ENCODE peak calls at places on chromosome 16, in nine cellular contexts. One of them, this sample, is unnamed.

GRCh38 chr16:56605475-56605874 is 2.9 kb upstream of the MT2A start:
- DNase-seq in ascending aorta: no peak
- DNase-seq in GM23248: no peak
- DNase-seq in breast epithelium: no peak
- DNase-seq in AG04450: no peak
- DNase-seq in right atrium auricular region: no peak
- DNase-seq in PC-3: no peak
- DNase-seq in IMR-90: no peak
- DNase-seq in testis: no peak
- DNase-seq in this sample: no peak

GRCh38 chr16:4319454-4319853 is 3.6 kb downstream of the GLIS2 start:
- DNase-seq in ascending aorta: no peak
- DNase-seq in AG04450: no peak
- DNase-seq in GM23248: peak; percentile 56
- DNase-seq in right atrium auricular region: no peak
- DNase-seq in PC-3: no peak
- DNase-seq in breast epithelium: no peak
- DNase-seq in testis: peak; percentile 55
- DNase-seq in IMR-90: no peak
- DNase-seq in this sample: no peak

GRCh38 chr16:28298511-28298878 is 6.2 kb downstream of the SBK1 start:
- DNase-seq in breast epithelium: no peak
- DNase-seq in PC-3: no peak
- DNase-seq in testis: no peak
- DNase-seq in GM23248: no peak
- DNase-seq in right atrium auricular region: no peak
- DNase-seq in AG04450: no peak
- DNase-seq in ascending aorta: no peak
- DNase-seq in IMR-90: no peak
- DNase-seq in this sample: no peak

GRCh38 chr16:16071631-16072244 is 122.3 kb downstream of the ABCC1 start:
- DNase-seq in PC-3: no peak
- DNase-seq in breast epithelium: no peak
- DNase-seq in AG04450: no peak
- DNase-seq in right atrium auricular region: no peak
- DNase-seq in IMR-90: peak; percentile 78
- DNase-seq in testis: peak; percentile 92
- DNase-seq in ascending aorta: no peak
- DNase-seq in GM23248: no peak
- DNase-seq in this sample: no peak

GRCh38 chr16:30041841-30042240 is 10.8 kb upstream of the TLCD3B start:
- DNase-seq in IMR-90: peak; percentile 46
- DNase-seq in PC-3: peak; percentile 67
- DNase-seq in AG04450: no peak
- DNase-seq in GM23248: peak; percentile 65
- DNase-seq in right atrium auricular region: no peak
- DNase-seq in breast epithelium: no peak
- DNase-seq in ascending aorta: no peak
- DNase-seq in testis: no peak
- DNase-seq in this sample: no peak

GRCh38 chr16:66581246-66581952 is 2.1 kb downstream of the CMTM2 start:
- DNase-seq in PC-3: no peak
- DNase-seq in IMR-90: peak; percentile 44
- DNase-seq in right atrium auricular region: no peak
- DNase-seq in breast epithelium: no peak
- DNase-seq in AG04450: no peak
- DNase-seq in testis: no peak
- DNase-seq in GM23248: peak; percentile 48
- DNase-seq in ascending aorta: no peak
- DNase-seq in this sample: no peak

GRCh38 chr16:86038923-86039310 is 140.0 kb downstream of the IRF8 start:
- DNase-seq in PC-3: no peak
- DNase-seq in breast epithelium: no peak
- DNase-seq in GM23248: no peak
- DNase-seq in IMR-90: no peak
- DNase-seq in right atrium auricular region: no peak
- DNase-seq in ascending aorta: no peak
- DNase-seq in testis: no peak
- DNase-seq in AG04450: no peak
- DNase-seq in this sample: no peak

GRCh38 chr16:67499159-67499558 is 15.8 kb upstream of the AGRP start:
- DNase-seq in PC-3: no peak
- DNase-seq in testis: peak; percentile 54
- DNase-seq in AG04450: no peak
- DNase-seq in IMR-90: peak; percentile 19
- DNase-seq in ascending aorta: no peak
- DNase-seq in breast epithelium: no peak
- DNase-seq in right atrium auricular region: no peak
- DNase-seq in GM23248: peak; percentile 63
- DNase-seq in this sample: no peak

GRCh38 chr16:85722066-85722465 is 28.8 kb downstream of the C16orf74 start:
- DNase-seq in ascending aorta: no peak
- DNase-seq in testis: no peak
- DNase-seq in breast epithelium: no peak
- DNase-seq in GM23248: no peak
- DNase-seq in AG04450: no peak
- DNase-seq in PC-3: no peak
- DNase-seq in right atrium auricular region: no peak
- DNase-seq in IMR-90: no peak
- DNase-seq in this sample: no peak

GRCh38 chr16:54930034-54930938 is at the start of gene IRX5:
- DNase-seq in GM23248: peak; percentile 98
- DNase-seq in testis: peak; percentile 80
- DNase-seq in PC-3: peak; percentile 12
- DNase-seq in AG04450: no peak
- DNase-seq in right atrium auricular region: peak; percentile 81
- DNase-seq in breast epithelium: peak; percentile 96
- DNase-seq in ascending aorta: peak; percentile 57
- DNase-seq in IMR-90: peak; percentile 81
- DNase-seq in this sample: no peak

GRCh38 chr16:51982715-51983680 is 563.9 kb downstream of the TOX3 start:
- DNase-seq in AG04450: peak; percentile 47
- DNase-seq in breast epithelium: no peak
- DNase-seq in testis: peak; percentile 58
- DNase-seq in GM23248: peak; percentile 73
- DNase-seq in IMR-90: peak; percentile 78
- DNase-seq in right atrium auricular region: no peak
- DNase-seq in PC-3: peak; percentile 66
- DNase-seq in ascending aorta: no peak
- DNase-seq in this sample: no peak

GRCh38 chr16:70444249-70445063 is 5.6 kb upstream of the ST3GAL2 start:
- DNase-seq in IMR-90: no peak
- DNase-seq in ascending aorta: no peak
- DNase-seq in right atrium auricular region: no peak
- DNase-seq in testis: no peak
- DNase-seq in breast epithelium: no peak
- DNase-seq in GM23248: no peak
- DNase-seq in AG04450: no peak
- DNase-seq in PC-3: no peak
- DNase-seq in this sample: no peak

GRCh38 chr16:48450367-48450766 is 65.2 kb upstream of the SIAH1 start:
- DNase-seq in breast epithelium: no peak
- DNase-seq in IMR-90: peak; percentile 36
- DNase-seq in PC-3: no peak
- DNase-seq in testis: no peak
- DNase-seq in GM23248: peak; percentile 31
- DNase-seq in right atrium auricular region: no peak
- DNase-seq in ascending aorta: no peak
- DNase-seq in AG04450: no peak
- DNase-seq in this sample: no peak

GRCh38 chr16:14193316-14193871 is 122.3 kb downstream of the MRTFB start:
- DNase-seq in IMR-90: no peak
- DNase-seq in testis: no peak
- DNase-seq in right atrium auricular region: no peak
- DNase-seq in AG04450: no peak
- DNase-seq in PC-3: no peak
- DNase-seq in GM23248: no peak
- DNase-seq in breast epithelium: no peak
- DNase-seq in ascending aorta: no peak
- DNase-seq in this sample: peak; percentile 40

GRCh38 chr16:66976746-66977145 is 11.6 kb upstream of the CES4A start:
- DNase-seq in breast epithelium: no peak
- DNase-seq in right atrium auricular region: no peak
- DNase-seq in GM23248: no peak
- DNase-seq in ascending aorta: no peak
- DNase-seq in testis: no peak
- DNase-seq in IMR-90: no peak
- DNase-seq in AG04450: no peak
- DNase-seq in PC-3: no peak
- DNase-seq in this sample: no peak

GRCh38 chr16:51615141-51615540 is 464.1 kb upstream of the SALL1 start:
- DNase-seq in AG04450: no peak
- DNase-seq in breast epithelium: no peak
- DNase-seq in PC-3: no peak
- DNase-seq in testis: no peak
- DNase-seq in IMR-90: no peak
- DNase-seq in right atrium auricular region: no peak
- DNase-seq in GM23248: no peak
- DNase-seq in ascending aorta: no peak
- DNase-seq in this sample: no peak

GRCh38 chr16:21026846-21027245 is 123.8 kb downstream of the DNAH3 start:
- DNase-seq in testis: no peak
- DNase-seq in right atrium auricular region: no peak
- DNase-seq in AG04450: no peak
- DNase-seq in ascending aorta: no peak
- DNase-seq in IMR-90: no peak
- DNase-seq in GM23248: no peak
- DNase-seq in breast epithelium: no peak
- DNase-seq in PC-3: no peak
- DNase-seq in this sample: no peak

GRCh38 chr16:71659471-71659870 is 33.5 kb downstream of the MARVELD3 start:
- DNase-seq in ascending aorta: no peak
- DNase-seq in testis: no peak
- DNase-seq in PC-3: no peak
- DNase-seq in GM23248: no peak
- DNase-seq in right atrium auricular region: no peak
- DNase-seq in IMR-90: no peak
- DNase-seq in breast epithelium: no peak
- DNase-seq in AG04450: no peak
- DNase-seq in this sample: no peak

GRCh38 chr16:72991211-72991610 is 56.7 kb downstream of the ZFHX3 start:
- DNase-seq in testis: no peak
- DNase-seq in breast epithelium: no peak
- DNase-seq in ascending aorta: no peak
- DNase-seq in right atrium auricular region: no peak
- DNase-seq in AG04450: no peak
- DNase-seq in GM23248: peak; percentile 40
- DNase-seq in PC-3: peak; percentile 7
- DNase-seq in IMR-90: no peak
- DNase-seq in this sample: no peak

DNA sequence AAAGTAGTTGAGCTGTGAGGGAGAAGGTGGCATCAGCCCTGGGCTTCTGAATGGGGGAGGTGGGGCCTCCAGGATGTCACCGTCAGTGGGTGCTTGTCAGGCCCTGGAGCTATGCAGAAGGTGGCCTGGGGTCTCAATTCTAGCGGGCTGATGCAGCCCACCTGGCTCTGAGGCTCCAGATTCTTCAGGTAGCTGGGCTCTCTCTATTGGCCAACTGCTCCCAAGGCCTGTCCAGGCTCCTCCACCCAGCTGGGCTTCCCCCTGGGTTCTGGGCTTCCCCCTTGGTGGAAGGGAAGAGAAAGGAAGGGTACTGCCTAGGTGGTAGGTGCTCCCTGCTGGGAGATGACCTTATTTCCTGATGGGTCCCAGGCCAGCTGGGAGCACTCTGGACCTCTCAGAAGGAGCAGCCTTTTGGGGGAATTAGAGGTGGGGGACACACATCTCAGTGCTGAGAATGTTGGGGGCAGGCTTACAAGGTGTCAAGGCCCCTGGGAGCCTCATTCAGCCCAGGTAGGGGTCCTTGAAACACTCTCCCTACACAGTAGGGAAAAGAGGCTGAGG is 1728.3 kb downstream of the TP53TG3F start:
- DNase-seq in AG04450: no peak
- DNase-seq in GM23248: no peak
- DNase-seq in testis: no peak
- DNase-seq in breast epithelium: no peak
- DNase-seq in ascending aorta: no peak
- DNase-seq in right atrium auricular region: no peak
- DNase-seq in IMR-90: no peak
- DNase-seq in PC-3: no peak
- DNase-seq in this sample: no peak
- H3K9me3 ChIP-seq in AG04450: peaks cover 56% of the 10 kb centered on the region
- H3K9me3 ChIP-seq in GM23248: no peaks in the 10 kb centered on the region
- H3K9me3 ChIP-seq in testis: no peaks in the 10 kb centered on the region
- H3K9me3 ChIP-seq in breast epithelium: no peaks in the 10 kb centered on the region
- H3K9me3 ChIP-seq in ascending aorta: no peaks in the 10 kb centered on the region
- H3K9me3 ChIP-seq in right atrium auricular region: no peaks in the 10 kb centered on the region
- H3K9me3 ChIP-seq in IMR-90: peaks cover 22% of the 10 kb centered on the region
- H3K9me3 ChIP-seq in PC-3: no peaks in the 10 kb centered on the region
- H3K9me3 ChIP-seq in this sample: no peaks in the 10 kb centered on the region

DNA sequence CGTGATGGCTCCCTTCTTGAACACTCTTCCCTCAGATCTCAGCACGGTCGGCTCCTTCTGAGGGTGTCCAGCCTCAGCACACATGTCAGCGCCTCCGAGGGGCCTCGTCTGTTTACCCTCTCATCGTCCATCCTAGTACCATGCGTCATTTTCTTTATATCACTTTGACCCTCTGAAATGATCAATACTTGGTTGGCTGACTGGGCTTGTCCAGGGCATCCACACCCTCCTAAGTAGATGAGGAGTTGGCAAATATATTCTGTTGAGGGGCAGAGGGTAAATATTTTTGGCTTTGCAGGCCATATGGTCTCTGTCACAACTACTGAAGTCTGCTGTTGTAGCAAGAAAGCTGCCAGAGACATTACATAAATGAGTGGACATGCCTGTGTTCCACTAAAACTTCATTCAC is 185.6 kb downstream of the SNX29 start:
- DNase-seq in testis: no peak
- DNase-seq in AG04450: no peak
- DNase-seq in breast epithelium: no peak
- DNase-seq in PC-3: no peak
- DNase-seq in GM23248: no peak
- DNase-seq in IMR-90: peak; percentile 56
- DNase-seq in ascending aorta: no peak
- DNase-seq in right atrium auricular region: no peak
- DNase-seq in this sample: no peak
- H3K27ac ChIP-seq in testis: no peak overlapping the region
- H3K27ac ChIP-seq in AG04450: no peak overlapping the region
- H3K27ac ChIP-seq in breast epithelium: no peak overlapping the region
- H3K27ac ChIP-seq in PC-3: no peak overlapping the region
- H3K27ac ChIP-seq in GM23248: no peak overlapping the region
- H3K27ac ChIP-seq in IMR-90: no peak overlapping the region
- H3K27ac ChIP-seq in ascending aorta: no peak overlapping the region
- H3K27ac ChIP-seq in right atrium auricular region: no peak overlapping the region
- H3K27ac ChIP-seq in this sample: no peak overlapping the region

GRCh38 chr16:80807916-80808315 is 3.5 kb upstream of the CDYL2 start:
- DNase-seq in ascending aorta: no peak
- DNase-seq in IMR-90: no peak
- DNase-seq in breast epithelium: no peak
- DNase-seq in PC-3: no peak
- DNase-seq in right atrium auricular region: no peak
- DNase-seq in testis: no peak
- DNase-seq in AG04450: no peak
- DNase-seq in GM23248: no peak
- DNase-seq in this sample: no peak
- H3K4me3 ChIP-seq in ascending aorta: no peak overlapping the region
- H3K4me3 ChIP-seq in IMR-90: no peak overlapping the region
- H3K4me3 ChIP-seq in breast epithelium: no peak overlapping the region
- H3K4me3 ChIP-seq in PC-3: no peak overlapping the region
- H3K4me3 ChIP-seq in right atrium auricular region: no peak overlapping the region
- H3K4me3 ChIP-seq in testis: no peak overlapping the region
- H3K4me3 ChIP-seq in AG04450: no peak overlapping the region
- H3K4me3 ChIP-seq in GM23248: no peak overlapping the region
- H3K4me3 ChIP-seq in this sample: no peak overlapping the region

GRCh38 chr16:87569601-87570559 is 32.4 kb upstream of the JPH3 start:
- DNase-seq in right atrium auricular region: no peak
- DNase-seq in AG04450: no peak
- DNase-seq in GM23248: no peak
- DNase-seq in PC-3: no peak
- DNase-seq in IMR-90: no peak
- DNase-seq in ascending aorta: no peak
- DNase-seq in testis: no peak
- DNase-seq in breast epithelium: no peak
- DNase-seq in this sample: no peak
- H3K9me3 ChIP-seq in right atrium auricular region: no peaks in the 10 kb centered on the region
- H3K9me3 ChIP-seq in AG04450: no peaks in the 10 kb centered on the region
- H3K9me3 ChIP-seq in GM23248: no peaks in the 10 kb centered on the region
- H3K9me3 ChIP-seq in PC-3: no peaks in the 10 kb centered on the region
- H3K9me3 ChIP-seq in IMR-90: no peaks in the 10 kb centered on the region
- H3K9me3 ChIP-seq in ascending aorta: no peaks in the 10 kb centered on the region
- H3K9me3 ChIP-seq in testis: no peaks in the 10 kb centered on the region
- H3K9me3 ChIP-seq in breast epithelium: no peaks in the 10 kb centered on the region
- H3K9me3 ChIP-seq in this sample: no peaks in the 10 kb centered on the region